ENCODE peak calls at places on chromosomes 3 and 15, in eight cellular contexts. A is stimulated activated CD8-positive, alpha-beta memory T cell treated with anti-CD3 and anti-CD28 coated beads, Interleukin-7, amount 100 ng/mL, for 1 hour; O is GM23338; I is neural crest cell; P is islet precursor cell; U is HTR-8/SVneo; Q is activated naive CD4-positive, alpha-beta T cell; H is omental fat pad. Z is an unnamed sample.

GRCh38 chr15:69893863-69894262 is 203.9 kb downstream of the TLE3 start:
- DNase-seq in A (no peak), O (peak), I (peak), P (peak), U (peak), Q (no peak), H (no peak), Z (peak)

GRCh38 chr15:87846746-87847145 is 409.8 kb downstream of the NTRK3 start:
- DNase-seq in A (no peak), O (no peak), I (no peak), P (no peak), U (no peak), Q (no peak), H (no peak), Z (no peak)

GRCh38 chr15:73677146-73677607 is 7.0 kb upstream of the CD276 start:
- DNase-seq in A (peak), O (peak), I (peak), P (peak), U (peak), Q (no peak), H (peak), Z (peak)

GRCh38 chr3:110227987-110228386 is 843.6 kb upstream of the NECTIN3 start:
- DNase-seq in A (no peak), O (no peak), I (no peak), P (no peak), U (no peak), Q (no peak), H (no peak), Z (no peak)

GRCh38 chr3:62600033-62600432 is 226.7 kb upstream of the FEZF2 start:
- DNase-seq in A (no peak), O (no peak), I (no peak), P (no peak), U (no peak), Q (no peak), H (no peak), Z (no peak)

GRCh38 chr3:16875876-16876575 is 8.7 kb upstream of the PLCL2 start:
- DNase-seq in A (no peak), O (no peak), I (no peak), P (no peak), U (no peak), Q (no peak), H (no peak), Z (no peak)

GRCh38 chr15:54792526-54792925 is 404.2 kb downstream of the RSL24D1 start:
- DNase-seq in A (no peak), O (no peak), I (no peak), P (no peak), U (no peak), Q (no peak), H (no peak), Z (no peak)

GRCh38 chr3:14847613-14848541 is 29.1 kb downstream of the FGD5 start:
- DNase-seq in A (no peak), O (peak), I (no peak), P (peak), U (no peak), Q (no peak), H (no peak), Z (peak)

GRCh38 chr15:90071220-90071807 is 31.0 kb downstream of the IDH2 start:
- DNase-seq in A (peak), O (peak), I (peak), P (peak), U (peak), Q (peak), H (peak), Z (peak)

GRCh38 chr15:67004142-67004541 is 61.3 kb upstream of the SMAD3 start:
- DNase-seq in A (no peak), O (no peak), I (no peak), P (no peak), U (no peak), Q (no peak), H (no peak), Z (no peak)

GRCh38 chr3:123877965-123878364 is 6.2 kb downstream of the MYLK start:
- DNase-seq in A (no peak), O (no peak), I (no peak), P (no peak), U (no peak), Q (no peak), H (no peak), Z (no peak)

GRCh38 chr3:61666615-61667320 is 105.4 kb downstream of the PTPRG start:
- DNase-seq in A (no peak), O (no peak), I (no peak), P (no peak), U (no peak), Q (no peak), H (no peak), Z (no peak)

GRCh38 chr3:72523409-72524172 is 324.7 kb downstream of the SHQ1 start:
- DNase-seq in A (no peak), O (no peak), I (no peak), P (no peak), U (no peak), Q (no peak), H (no peak), Z (peak)

GRCh38 chr3:42613462-42613861 is 13.0 kb downstream of the NKTR start:
- DNase-seq in A (no peak), O (peak), I (no peak), P (no peak), U (no peak), Q (no peak), H (no peak), Z (peak)

GRCh38 chr3:30607032-30607833 is 832 bp downstream of the TGFBR2 start:
- DNase-seq in A (peak), O (peak), I (peak), P (peak), U (peak), Q (peak), H (no peak), Z (peak)

GRCh38 chr15:80942266-80942665 is 47.4 kb downstream of the MESD start:
- DNase-seq in A (no peak), O (no peak), I (no peak), P (peak), U (no peak), Q (no peak), H (no peak), Z (no peak)

Z was measured in OCI-M1.